ENCODE peak calls at places on chromosomes 12 and 14, in five cellular contexts. T is CD8-positive, alpha-beta memory T cell; I is stimulated activated CD4-positive, alpha-beta T cell treated with anti-CD3 and anti-CD28 coated beads, Interleukin-4, amount 100 ng/mL, for 1 hour; F is anterior cingulate cortex; P is spleen. K is an unnamed sample.
A peak's percentile ranks its signal among the peaks of the same experiment; 100 is the strongest.

GRCh38 chr14:100375273-100375962 is 52.3 kb downstream of the SLC25A47 start:
- DNase-seq in T (peak; percentile 21), I (peak; percentile 80), F (no peak), P (peak; percentile 86), K (peak; percentile 99)

GRCh38 chr12:6229224-6229748 is 29.1 kb downstream of the CD9 start:
- DNase-seq in T (no peak), I (no peak), F (no peak), P (no peak), K (peak; percentile 47)

GRCh38 chr12:19575307-19576243 is 136.3 kb downstream of the AEBP2 start:
- DNase-seq in T (no peak), I (no peak), F (no peak), P (no peak), K (peak; percentile 95)

GRCh38 chr14:68191567-68192321 is 372.2 kb downstream of the RAD51B start:
- DNase-seq in T (no peak), I (no peak), F (no peak), P (no peak), K (peak; percentile 5)

GRCh38 chr12:63276537-63277365 is 125.8 kb upstream of the AVPR1A start:
- DNase-seq in T (no peak), I (no peak), F (no peak), P (no peak), K (peak; percentile 40)

GRCh38 chr14:62002636-62003035 is 240.4 kb downstream of the SNAPC1 start:
- DNase-seq in T (no peak), I (no peak), F (no peak), P (no peak), K (peak; percentile 59)

GRCh38 chr12:41100572-41100971 is 87.5 kb upstream of the PDZRN4 start:
- DNase-seq in T (no peak), I (no peak), F (no peak), P (no peak), K (no peak)

GRCh38 chr14:94113490-94113889 is 3.0 kb downstream of the IFI27 start:
- DNase-seq in T (no peak), I (no peak), F (peak; percentile 9), P (no peak), K (no peak)

GRCh38 chr14:21536395-21537087 is 10.4 kb upstream of the SALL2 start:
- DNase-seq in T (no peak), I (no peak), F (peak; percentile 24), P (no peak), K (no peak)

GRCh38 chr14:74909501-74909900 is 13.6 kb downstream of the RPS6KL1 start:
- DNase-seq in T (no peak), I (no peak), F (no peak), P (no peak), K (no peak)